ENCODE peak calls at places on chromosomes 12 and 14, in six cellular contexts. One of them, this sample, is unnamed.

GRCh38 chr14:77200406-77200985 is 18.9 kb downstream of the TMEM63C start:
- DNase-seq in heart right ventricle: no peak
- DNase-seq in dorsolateral prefrontal cortex: no peak
- DNase-seq in body of pancreas: no peak
- DNase-seq in fibroblast of lung: no peak
- DNase-seq in uterus: no peak
- DNase-seq in this sample: no peak

GRCh38 chr12:119202121-119202527 is 23.4 kb downstream of the HSPB8 start:
- DNase-seq in heart right ventricle: no peak
- DNase-seq in dorsolateral prefrontal cortex: no peak
- DNase-seq in body of pancreas: no peak
- DNase-seq in uterus: no peak
- DNase-seq in fibroblast of lung: no peak
- DNase-seq in this sample: no peak

GRCh38 chr14:52348796-52349195 is 34.7 kb downstream of the PTGER2 start:
- DNase-seq in dorsolateral prefrontal cortex: no peak
- DNase-seq in fibroblast of lung: peak
- DNase-seq in body of pancreas: no peak
- DNase-seq in heart right ventricle: no peak
- DNase-seq in uterus: no peak
- DNase-seq in this sample: no peak

GRCh38 chr14:89252887-89253532 is 164.0 kb downstream of the FOXN3 start:
- DNase-seq in dorsolateral prefrontal cortex: no peak
- DNase-seq in fibroblast of lung: no peak
- DNase-seq in uterus: no peak
- DNase-seq in heart right ventricle: no peak
- DNase-seq in body of pancreas: no peak
- DNase-seq in this sample: peak

GRCh38 chr12:4956968-4957367 is 47.3 kb downstream of the KCNA1 start:
- DNase-seq in fibroblast of lung: no peak
- DNase-seq in body of pancreas: no peak
- DNase-seq in uterus: no peak
- DNase-seq in dorsolateral prefrontal cortex: no peak
- DNase-seq in heart right ventricle: no peak
- DNase-seq in this sample: no peak

GRCh38 chr14:32933943-32934890 is 4.5 kb upstream of the NPAS3 start:
- DNase-seq in body of pancreas: peak
- DNase-seq in uterus: peak
- DNase-seq in dorsolateral prefrontal cortex: peak
- DNase-seq in fibroblast of lung: peak
- DNase-seq in heart right ventricle: no peak
- DNase-seq in this sample: no peak

GRCh38 chr14:50340045-50340444 is 27.9 kb downstream of the DMAC2L start:
- DNase-seq in dorsolateral prefrontal cortex: no peak
- DNase-seq in body of pancreas: no peak
- DNase-seq in heart right ventricle: no peak
- DNase-seq in fibroblast of lung: no peak
- DNase-seq in uterus: no peak
- DNase-seq in this sample: no peak

GRCh38 chr12:100539209-100539608 is 34.3 kb upstream of the GAS2L3 start:
- DNase-seq in dorsolateral prefrontal cortex: no peak
- DNase-seq in body of pancreas: no peak
- DNase-seq in uterus: no peak
- DNase-seq in fibroblast of lung: peak
- DNase-seq in heart right ventricle: peak
- DNase-seq in this sample: no peak

GRCh38 chr14:22824711-22825359 is 4.9 kb upstream of the MRPL52 start:
- DNase-seq in body of pancreas: no peak
- DNase-seq in fibroblast of lung: peak
- DNase-seq in heart right ventricle: no peak
- DNase-seq in uterus: peak
- DNase-seq in dorsolateral prefrontal cortex: no peak
- DNase-seq in this sample: no peak

GRCh38 chr12:93979189-93979588 is 169.2 kb upstream of the PLXNC1 start:
- DNase-seq in fibroblast of lung: peak
- DNase-seq in dorsolateral prefrontal cortex: no peak
- DNase-seq in uterus: no peak
- DNase-seq in body of pancreas: peak
- DNase-seq in heart right ventricle: peak
- DNase-seq in this sample: no peak

GRCh38 chr12:120224304-120225199 is 23.6 kb upstream of the RPLP0 start:
- DNase-seq in uterus: no peak
- DNase-seq in heart right ventricle: peak
- DNase-seq in body of pancreas: peak
- DNase-seq in fibroblast of lung: no peak
- DNase-seq in dorsolateral prefrontal cortex: no peak
- DNase-seq in this sample: no peak

GRCh38 chr14:81453166-81453766 is 53.1 kb upstream of the STON2 start:
- DNase-seq in heart right ventricle: peak
- DNase-seq in fibroblast of lung: peak
- DNase-seq in body of pancreas: peak
- DNase-seq in uterus: peak
- DNase-seq in dorsolateral prefrontal cortex: peak
- DNase-seq in this sample: no peak

GRCh38 chr12:61879229-61879628 is 381.0 kb upstream of the USP15 start:
- DNase-seq in uterus: no peak
- DNase-seq in body of pancreas: no peak
- DNase-seq in fibroblast of lung: no peak
- DNase-seq in dorsolateral prefrontal cortex: no peak
- DNase-seq in heart right ventricle: no peak
- DNase-seq in this sample: no peak

GRCh38 chr12:106845910-106846309 is 71.4 kb downstream of the RIC8B start:
- DNase-seq in body of pancreas: no peak
- DNase-seq in dorsolateral prefrontal cortex: no peak
- DNase-seq in heart right ventricle: no peak
- DNase-seq in fibroblast of lung: no peak
- DNase-seq in uterus: no peak
- DNase-seq in this sample: no peak

GRCh38 chr14:64502476-64503183 is 1.0 kb downstream of the ZBTB25 start:
- DNase-seq in heart right ventricle: no peak
- DNase-seq in dorsolateral prefrontal cortex: no peak
- DNase-seq in uterus: no peak
- DNase-seq in fibroblast of lung: peak
- DNase-seq in body of pancreas: peak
- DNase-seq in this sample: peak

GRCh38 chr14:22871962-22872832 is 657 bp downstream of the LRP10 start:
- DNase-seq in fibroblast of lung: peak
- DNase-seq in heart right ventricle: peak
- DNase-seq in uterus: peak
- DNase-seq in body of pancreas: peak
- DNase-seq in dorsolateral prefrontal cortex: peak
- DNase-seq in this sample: peak

GRCh38 chr12:104498211-104498801 is 41.6 kb downstream of the CHST11 start:
- DNase-seq in dorsolateral prefrontal cortex: no peak
- DNase-seq in fibroblast of lung: peak
- DNase-seq in heart right ventricle: no peak
- DNase-seq in body of pancreas: no peak
- DNase-seq in uterus: no peak
- DNase-seq in this sample: no peak

GRCh38 chr12:4855121-4855924 is 54.4 kb upstream of the KCNA1 start:
- DNase-seq in dorsolateral prefrontal cortex: no peak
- DNase-seq in heart right ventricle: peak
- DNase-seq in uterus: peak
- DNase-seq in body of pancreas: peak
- DNase-seq in fibroblast of lung: peak
- DNase-seq in this sample: no peak

GRCh38 chr14:102560436-102561261 is 31.8 kb upstream of the RCOR1 start:
- DNase-seq in body of pancreas: no peak
- DNase-seq in uterus: no peak
- DNase-seq in dorsolateral prefrontal cortex: no peak
- DNase-seq in heart right ventricle: no peak
- DNase-seq in fibroblast of lung: no peak
- DNase-seq in this sample: no peak

GRCh38 chr12:21614510-21614909 is 9.9 kb upstream of the GYS2 start:
- DNase-seq in dorsolateral prefrontal cortex: no peak
- DNase-seq in fibroblast of lung: no peak
- DNase-seq in body of pancreas: no peak
- DNase-seq in heart right ventricle: no peak
- DNase-seq in uterus: no peak
- DNase-seq in this sample: no peak

GRCh38 chr12:13203028-13203922 is 6.7 kb downstream of the EMP1 start:
- DNase-seq in uterus: peak
- DNase-seq in heart right ventricle: peak
- DNase-seq in fibroblast of lung: no peak
- DNase-seq in body of pancreas: no peak
- DNase-seq in dorsolateral prefrontal cortex: no peak
- DNase-seq in this sample: no peak

GRCh38 chr12:57793920-57794319 is 11.3 kb downstream of the TSFM start:
- DNase-seq in heart right ventricle: no peak
- DNase-seq in dorsolateral prefrontal cortex: no peak
- DNase-seq in body of pancreas: no peak
- DNase-seq in uterus: no peak
- DNase-seq in fibroblast of lung: peak
- DNase-seq in this sample: no peak

GRCh38 chr12:115375188-115375991 is 691.4 kb upstream of the TBX3 start:
- DNase-seq in fibroblast of lung: peak
- DNase-seq in dorsolateral prefrontal cortex: no peak
- DNase-seq in uterus: no peak
- DNase-seq in body of pancreas: no peak
- DNase-seq in heart right ventricle: no peak
- DNase-seq in this sample: no peak

GRCh38 chr12:79358716-79359341 is 331.9 kb downstream of the PAWR start:
- DNase-seq in heart right ventricle: no peak
- DNase-seq in fibroblast of lung: peak
- DNase-seq in dorsolateral prefrontal cortex: no peak
- DNase-seq in uterus: no peak
- DNase-seq in body of pancreas: no peak
- DNase-seq in this sample: no peak

GRCh38 chr12:58564721-58565120 is 355.6 kb downstream of the LRIG3 start:
- DNase-seq in uterus: no peak
- DNase-seq in dorsolateral prefrontal cortex: no peak
- DNase-seq in heart right ventricle: no peak
- DNase-seq in fibroblast of lung: peak
- DNase-seq in body of pancreas: no peak
- DNase-seq in this sample: no peak

GRCh38 chr12:104462325-104462724 is 5.6 kb downstream of the CHST11 start:
- DNase-seq in uterus: no peak
- DNase-seq in body of pancreas: no peak
- DNase-seq in fibroblast of lung: no peak
- DNase-seq in heart right ventricle: no peak
- DNase-seq in dorsolateral prefrontal cortex: no peak
- DNase-seq in this sample: no peak

GRCh38 chr12:14836336-14837210 is 6.8 kb downstream of the ART4 start:
- DNase-seq in uterus: no peak
- DNase-seq in fibroblast of lung: peak
- DNase-seq in body of pancreas: no peak
- DNase-seq in heart right ventricle: no peak
- DNase-seq in dorsolateral prefrontal cortex: no peak
- DNase-seq in this sample: no peak

GRCh38 chr12:51240971-51241370 is 2.3 kb downstream of the DAZAP2 start:
- DNase-seq in body of pancreas: no peak
- DNase-seq in uterus: no peak
- DNase-seq in fibroblast of lung: peak
- DNase-seq in dorsolateral prefrontal cortex: no peak
- DNase-seq in heart right ventricle: no peak
- DNase-seq in this sample: no peak

GRCh38 chr14:72948481-72949138 is 22.3 kb downstream of the DCAF4 start:
- DNase-seq in dorsolateral prefrontal cortex: peak
- DNase-seq in fibroblast of lung: peak
- DNase-seq in heart right ventricle: peak
- DNase-seq in body of pancreas: peak
- DNase-seq in uterus: peak
- DNase-seq in this sample: no peak
- TF ChIP-seq CTCF in dorsolateral prefrontal cortex: peak
- TF ChIP-seq CTCF in fibroblast of lung: peak
- TF ChIP-seq CTCF in heart right ventricle: peak
- TF ChIP-seq CTCF in body of pancreas: peak
- TF ChIP-seq CTCF in uterus: peak
- TF ChIP-seq CTCF in this sample: peak

DNA sequence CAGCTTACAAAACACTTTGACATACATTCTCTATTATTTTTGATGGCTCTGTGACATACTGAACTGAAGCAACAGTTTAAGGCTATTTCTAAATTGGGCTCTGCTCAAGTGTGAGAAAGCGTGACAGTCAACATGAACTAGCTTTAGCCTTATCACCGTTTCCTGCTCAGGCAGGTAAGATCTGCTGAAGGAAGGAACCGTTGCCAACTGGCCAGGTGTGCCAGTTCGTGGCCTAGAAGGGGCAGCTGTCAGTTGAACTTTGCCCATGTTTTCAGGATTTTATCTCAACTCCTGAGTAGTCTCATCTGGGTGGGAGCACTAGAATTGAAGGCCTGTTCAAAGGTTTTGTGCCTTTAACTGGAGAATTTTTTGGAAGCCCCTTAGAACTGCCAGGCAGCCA is 79.5 kb downstream of the ETV6 start:
- DNase-seq in heart right ventricle: no peak
- DNase-seq in uterus: no peak
- DNase-seq in fibroblast of lung: no peak
- DNase-seq in dorsolateral prefrontal cortex: no peak
- DNase-seq in body of pancreas: peak
- DNase-seq in this sample: no peak
- H3K4me3 ChIP-seq in heart right ventricle: no peak
- H3K4me3 ChIP-seq in uterus: no peak
- H3K4me3 ChIP-seq in fibroblast of lung: no peak
- H3K4me3 ChIP-seq in dorsolateral prefrontal cortex: no peak
- H3K4me3 ChIP-seq in body of pancreas: no peak
- H3K4me3 ChIP-seq in this sample: no peak

DNA sequence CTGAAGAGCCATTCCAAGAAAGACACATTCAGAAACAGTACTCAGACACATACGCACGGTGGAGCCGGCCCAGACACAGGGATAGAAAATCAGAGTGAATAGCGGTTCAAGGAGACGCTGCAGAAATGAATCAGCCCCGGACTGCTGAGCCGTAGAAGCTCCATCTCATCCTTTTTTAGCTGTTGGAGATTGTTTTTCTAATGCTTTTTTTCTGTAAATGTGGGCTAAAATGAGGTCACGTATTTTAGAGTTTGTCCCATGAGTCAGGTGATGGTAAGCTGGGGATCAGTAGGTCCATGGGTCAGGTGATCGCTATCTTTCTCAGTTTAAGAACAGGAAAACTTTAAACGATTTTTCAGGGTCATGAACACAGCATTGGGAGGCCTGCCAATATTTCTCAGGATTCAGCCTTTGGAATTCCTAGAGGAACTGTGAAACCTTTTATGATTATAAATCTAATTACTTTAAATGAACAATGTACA is 202.4 kb downstream of the ITPR2 start:
- DNase-seq in body of pancreas: no peak
- DNase-seq in uterus: peak
- DNase-seq in dorsolateral prefrontal cortex: no peak
- DNase-seq in heart right ventricle: no peak
- DNase-seq in fibroblast of lung: peak
- DNase-seq in this sample: no peak
- H3K27ac ChIP-seq in body of pancreas: no peak
- H3K27ac ChIP-seq in uterus: peak
- H3K27ac ChIP-seq in dorsolateral prefrontal cortex: no peak
- H3K27ac ChIP-seq in heart right ventricle: no peak
- H3K27ac ChIP-seq in fibroblast of lung: peak
- H3K27ac ChIP-seq in this sample: no peak

DNA sequence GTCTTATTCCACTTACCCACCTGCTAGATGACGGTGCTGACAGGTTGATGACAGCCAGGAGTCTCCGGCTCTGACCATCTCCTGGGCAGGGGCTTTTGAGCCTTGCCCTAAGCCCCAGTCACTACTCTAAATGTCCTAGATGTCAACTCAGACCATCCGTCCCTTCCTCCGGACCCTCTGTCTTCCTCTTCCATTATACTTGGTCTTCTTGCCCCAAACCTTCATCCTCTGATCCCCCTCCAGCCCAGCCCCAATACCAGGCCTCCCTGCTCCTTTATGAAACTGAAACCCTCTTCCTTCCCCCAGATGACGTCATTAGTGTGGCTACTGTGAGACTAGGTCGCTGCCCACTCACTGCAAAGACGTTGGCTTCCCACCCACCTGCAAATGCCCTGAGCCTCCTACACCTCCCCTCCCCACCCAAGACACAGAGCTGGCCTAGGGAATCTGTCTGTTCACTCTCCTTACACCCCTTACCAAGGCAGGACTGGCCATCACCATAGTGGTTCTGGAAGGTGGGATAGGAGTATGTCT is 10.1 kb downstream of the KRT71 start:
- DNase-seq in fibroblast of lung: no peak
- DNase-seq in heart right ventricle: no peak
- DNase-seq in uterus: no peak
- DNase-seq in body of pancreas: no peak
- DNase-seq in dorsolateral prefrontal cortex: no peak
- DNase-seq in this sample: no peak
- TF ChIP-seq CTCF in fibroblast of lung: no peak
- TF ChIP-seq CTCF in heart right ventricle: no peak
- TF ChIP-seq CTCF in uterus: no peak
- TF ChIP-seq CTCF in body of pancreas: no peak
- TF ChIP-seq CTCF in dorsolateral prefrontal cortex: no peak
- TF ChIP-seq CTCF in this sample: no peak